ENCODE peak calls at places on chromosomes 4 and X, in nine cellular contexts. N is stomach, W is Karpas-422, V is ovary, K is K562, G is trophoblast cell, R is neural progenitor cell, H is IMR-90, Q is sigmoid colon. J is an unnamed sample.
A peak's percentile ranks its signal among the peaks of the same experiment; 100 is the strongest.

GRCh38 chr4:37441231-37442061 is 196.9 kb downstream of the NWD2 start:
- DNase-seq in N (no peak), W (no peak), V (no peak), K (no peak), G (peak; percentile 98), R (no peak), H (no peak), Q (no peak), J (peak; percentile 80)

GRCh38 chr4:106548446-106549044 is 180.0 kb upstream of the GIMD1 start:
- DNase-seq in N (no peak), W (no peak), V (no peak), K (no peak), G (no peak), R (no peak), H (no peak), Q (no peak), J (no peak)

GRCh38 chr4:73948990-73949706 is 32.7 kb downstream of the PF4 start:
- DNase-seq in N (no peak), W (no peak), V (no peak), K (no peak), G (no peak), R (no peak), H (no peak), Q (no peak), J (no peak)

GRCh38 chr4:100895572-100896197 is 377.9 kb upstream of the EMCN start:
- DNase-seq in N (no peak), W (no peak), V (no peak), K (no peak), G (no peak), R (no peak), H (no peak), Q (no peak), J (no peak)

GRCh38 chr4:55080174-55080865 is 45.1 kb downstream of the KDR start:
- DNase-seq in N (no peak), W (no peak), V (no peak), K (no peak), G (no peak), R (no peak), H (no peak), Q (no peak), J (no peak)

GRCh38 chrX:107713205-107714195 is 62.1 kb downstream of the TSC22D3 start:
- DNase-seq in N (no peak), W (peak; percentile 60), V (no peak), K (no peak), G (peak; percentile 24), R (no peak), H (no peak), Q (peak; percentile 69), J (no peak)

GRCh38 chrX:56385336-56385735 is 153.2 kb downstream of the KLF8 start:
- DNase-seq in N (no peak), W (no peak), V (no peak), K (no peak), G (no peak), R (no peak), H (no peak), Q (no peak), J (no peak)

GRCh38 chr4:18075823-18076433 is 54.4 kb upstream of the LCORL start:
- DNase-seq in N (peak; percentile 28), W (peak; percentile 90), V (no peak), K (peak; percentile 57), G (peak; percentile 61), R (peak; percentile 4), H (peak; percentile 12), Q (no peak), J (no peak)

GRCh38 chr4:112118742-112119357 is 26.4 kb upstream of the FAM241A start:
- DNase-seq in N (no peak), W (no peak), V (no peak), K (no peak), G (no peak), R (no peak), H (no peak), Q (no peak), J (no peak)

GRCh38 chr4:112951362-112951962 is 98.0 kb upstream of the ANK2 start:
- DNase-seq in N (no peak), W (peak; percentile 62), V (no peak), K (no peak), G (peak; percentile 62), R (no peak), H (peak; percentile 10), Q (no peak), J (no peak)

GRCh38 chr4:72954811-72955210 is 114.7 kb downstream of the COX18 start:
- DNase-seq in N (no peak), W (no peak), V (no peak), K (no peak), G (no peak), R (no peak), H (no peak), Q (no peak), J (no peak)

GRCh38 chrX:2261838-2262678 is 238.7 kb downstream of the DHRSX start:
- DNase-seq in N (no peak), W (no peak), V (no peak), K (no peak), G (no peak), R (no peak), H (peak; percentile 8), Q (peak; percentile 36), J (no peak)

DNA sequence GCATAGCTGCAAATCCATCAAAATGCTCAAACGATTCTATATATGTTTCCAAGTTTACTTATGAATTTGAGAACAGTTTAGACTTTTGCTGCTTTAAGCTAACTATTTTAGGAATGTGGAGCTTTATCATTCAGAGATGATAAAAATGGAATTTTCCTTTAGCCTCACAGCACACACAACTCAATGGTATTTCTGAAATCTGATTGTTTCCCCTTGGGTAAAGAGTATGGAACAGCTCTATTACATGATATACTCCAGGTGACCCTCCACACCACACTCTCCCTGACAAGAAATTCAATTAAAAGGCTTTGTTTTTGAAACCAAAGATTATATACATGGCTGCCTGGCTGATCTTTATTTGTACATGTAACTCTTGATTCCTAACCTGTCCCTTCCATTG is 120.0 kb downstream of the LUZP4 start:
- DNase-seq in N (no peak), W (no peak), V (no peak), K (no peak), G (peak; percentile 11), R (no peak), H (peak; percentile 3), Q (no peak), J (no peak)
- H3K4me1 ChIP-seq in N (no peaks in the 10 kb centered on the region), W (no peaks in the 10 kb centered on the region), V (no peaks in the 10 kb centered on the region), K (no peaks in the 10 kb centered on the region), G (no peaks in the 10 kb centered on the region), R (peaks cover 4% of the 10 kb centered on the region), H (peaks cover 2% of the 10 kb centered on the region), Q (no peaks in the 10 kb centered on the region), J (no peaks in the 10 kb centered on the region)

DNA sequence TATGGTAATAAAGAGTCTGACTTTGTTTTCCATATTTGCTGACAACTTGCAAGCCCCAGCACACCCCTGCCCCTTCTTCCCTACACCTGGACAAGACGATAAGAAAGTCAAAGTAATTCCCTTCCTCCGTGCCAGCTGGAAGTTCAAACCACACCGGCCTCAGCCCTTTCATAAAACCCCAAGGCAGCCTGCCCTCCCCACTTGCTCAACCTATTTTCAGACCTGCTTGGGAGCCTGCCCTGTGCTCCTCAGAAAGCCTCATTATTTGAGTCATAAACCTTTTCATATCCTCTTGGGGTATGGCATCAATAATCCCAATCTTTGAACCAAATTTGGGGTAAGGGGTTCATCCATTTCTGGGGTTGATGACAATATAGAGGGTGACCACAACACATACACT is 29.5 kb downstream of the NIPAL1 start:
- DNase-seq in N (peak; percentile 50), W (peak; percentile 36), V (no peak), K (no peak), G (no peak), R (no peak), H (no peak), Q (no peak), J (no peak)
- H3K4me1 ChIP-seq in N (peaks cover 42% of the 10 kb centered on the region), W (peaks cover 62% of the 10 kb centered on the region), V (no peaks in the 10 kb centered on the region), K (no peaks in the 10 kb centered on the region), G (no peaks in the 10 kb centered on the region), R (peaks cover 12% of the 10 kb centered on the region), H (no peaks in the 10 kb centered on the region), Q (no peaks in the 10 kb centered on the region), J (peaks cover 2% of the 10 kb centered on the region)

GRCh38 chr4:152499322-152499721 is 36.6 kb downstream of the FBXW7 start:
- DNase-seq in N (no peak), W (no peak), V (no peak), K (no peak), G (no peak), R (no peak), H (no peak), Q (no peak), J (no peak)

GRCh38 chr4:152501846-152502536 is 33.9 kb downstream of the FBXW7 start:
- DNase-seq in N (no peak), W (no peak), V (no peak), K (no peak), G (no peak), R (no peak), H (peak; percentile 41), Q (no peak), J (no peak)

GRCh38 chr4:152503606-152504290 is 32.1 kb downstream of the FBXW7 start:
- DNase-seq in N (no peak), W (no peak), V (no peak), K (no peak), G (no peak), R (no peak), H (peak; percentile 6), Q (no peak), J (no peak)

GRCh38 chr4:152500308-152500707 is 35.6 kb downstream of the FBXW7 start:
- DNase-seq in N (no peak), W (no peak), V (no peak), K (no peak), G (no peak), R (no peak), H (no peak), Q (no peak), J (no peak)

GRCh38 chr4:152500798-152501434 is 35.0 kb downstream of the FBXW7 start:
- DNase-seq in N (peak; percentile 36), W (peak; percentile 96), V (no peak), K (peak; percentile 58), G (peak; percentile 97), R (peak; percentile 89), H (peak; percentile 93), Q (no peak), J (peak; percentile 93)
- H3K4me1 ChIP-seq in N (peaks cover 33% of the 10 kb centered on the region), W (peaks cover 17% of the 10 kb centered on the region), V (no peaks in the 10 kb centered on the region), K (no peaks in the 10 kb centered on the region), G (no peaks in the 10 kb centered on the region), R (no peaks in the 10 kb centered on the region), H (peaks cover 3% of the 10 kb centered on the region), Q (no peaks in the 10 kb centered on the region), J (no peaks in the 10 kb centered on the region)

DNA sequence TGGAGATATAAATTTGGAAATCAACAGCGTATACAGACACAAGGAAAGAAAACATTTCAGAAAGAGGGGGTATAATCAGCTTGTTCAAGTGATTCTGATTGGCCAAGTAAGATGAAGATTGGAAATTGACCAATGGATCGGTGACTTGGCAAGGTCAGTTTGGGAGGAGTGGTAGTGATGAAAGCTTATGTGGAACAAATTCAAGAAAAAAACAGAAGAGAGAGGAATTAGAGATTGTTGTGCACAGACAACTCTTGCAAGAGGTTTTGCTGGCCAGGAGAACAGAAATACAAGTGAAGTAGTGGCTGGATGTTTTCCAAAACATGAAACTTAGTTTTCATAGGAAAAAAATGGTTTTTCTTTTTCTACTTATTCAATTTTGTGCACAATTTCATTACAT is 16.3 kb downstream of the CD38 start:
- DNase-seq in N (no peak), W (no peak), V (no peak), K (no peak), G (no peak), R (no peak), H (no peak), Q (no peak), J (no peak)
- H3K4me1 ChIP-seq in N (no peaks in the 10 kb centered on the region), W (peaks cover 4% of the 10 kb centered on the region), V (no peaks in the 10 kb centered on the region), K (no peaks in the 10 kb centered on the region), G (no peaks in the 10 kb centered on the region), R (peaks cover 5% of the 10 kb centered on the region), H (no peaks in the 10 kb centered on the region), Q (no peaks in the 10 kb centered on the region), J (no peaks in the 10 kb centered on the region)

GRCh38 chr4:15784959-15785634 is 7.0 kb downstream of the CD38 start:
- DNase-seq in N (no peak), W (peak; percentile 86), V (no peak), K (no peak), G (no peak), R (no peak), H (no peak), Q (no peak), J (no peak)
- H3K4me1 ChIP-seq in N (peaks cover under 1% of the 10 kb centered on the region), W (peaks cover 43% of the 10 kb centered on the region), V (no peaks in the 10 kb centered on the region), K (no peaks in the 10 kb centered on the region), G (no peaks in the 10 kb centered on the region), R (no peaks in the 10 kb centered on the region), H (no peaks in the 10 kb centered on the region), Q (no peaks in the 10 kb centered on the region), J (no peaks in the 10 kb centered on the region)